ENCODE peak calls at places on chromosomes 16 and 17, in eight cellular contexts. One of them, this sample, is unnamed.

GRCh38 chr17:62576382-62576781 is 51.1 kb upstream of the MRC2 start:
- DNase-seq in brain microvascular endothelial cell: no peak
- DNase-seq in right atrium auricular region: no peak
- DNase-seq in BE2C: no peak
- DNase-seq in body of pancreas: no peak
- DNase-seq in mammary epithelial cell: no peak
- DNase-seq in IMR-90: no peak
- DNase-seq in psoas muscle: no peak
- DNase-seq in this sample: no peak

GRCh38 chr17:17691468-17692263 is 10.4 kb downstream of the RAI1 start:
- DNase-seq in right atrium auricular region: no peak
- DNase-seq in mammary epithelial cell: no peak
- DNase-seq in BE2C: peak; percentile 77
- DNase-seq in IMR-90: no peak
- DNase-seq in brain microvascular endothelial cell: no peak
- DNase-seq in body of pancreas: no peak
- DNase-seq in psoas muscle: no peak
- DNase-seq in this sample: no peak

GRCh38 chr16:1832831-1833454 is 5.9 kb downstream of the FAHD1 start:
- DNase-seq in brain microvascular endothelial cell: no peak
- DNase-seq in BE2C: no peak
- DNase-seq in IMR-90: no peak
- DNase-seq in mammary epithelial cell: peak; percentile 54
- DNase-seq in psoas muscle: no peak
- DNase-seq in right atrium auricular region: no peak
- DNase-seq in body of pancreas: no peak
- DNase-seq in this sample: peak; percentile 90

GRCh38 chr17:12664894-12665262 is 812 bp upstream of the MYOCD start:
- DNase-seq in right atrium auricular region: no peak
- DNase-seq in psoas muscle: no peak
- DNase-seq in body of pancreas: no peak
- DNase-seq in IMR-90: no peak
- DNase-seq in BE2C: no peak
- DNase-seq in brain microvascular endothelial cell: no peak
- DNase-seq in mammary epithelial cell: no peak
- DNase-seq in this sample: no peak

GRCh38 chr16:30004424-30004776 is 6.4 kb downstream of the DOC2A start:
- DNase-seq in BE2C: peak; percentile 50
- DNase-seq in psoas muscle: no peak
- DNase-seq in body of pancreas: no peak
- DNase-seq in brain microvascular endothelial cell: no peak
- DNase-seq in right atrium auricular region: no peak
- DNase-seq in mammary epithelial cell: no peak
- DNase-seq in IMR-90: no peak
- DNase-seq in this sample: no peak

GRCh38 chr17:61248399-61248798 is 151.2 kb upstream of the TBX2 start:
- DNase-seq in psoas muscle: no peak
- DNase-seq in body of pancreas: peak; percentile 60
- DNase-seq in IMR-90: peak; percentile 55
- DNase-seq in right atrium auricular region: no peak
- DNase-seq in BE2C: no peak
- DNase-seq in brain microvascular endothelial cell: no peak
- DNase-seq in mammary epithelial cell: no peak
- DNase-seq in this sample: no peak

GRCh38 chr17:80247561-80247960 is 13.1 kb upstream of the RNF213 start:
- DNase-seq in IMR-90: no peak
- DNase-seq in right atrium auricular region: no peak
- DNase-seq in mammary epithelial cell: no peak
- DNase-seq in brain microvascular endothelial cell: no peak
- DNase-seq in psoas muscle: no peak
- DNase-seq in body of pancreas: no peak
- DNase-seq in BE2C: no peak
- DNase-seq in this sample: no peak

GRCh38 chr16:84804326-84804725 is 15.5 kb upstream of the CRISPLD2 start:
- DNase-seq in BE2C: no peak
- DNase-seq in psoas muscle: no peak
- DNase-seq in right atrium auricular region: no peak
- DNase-seq in body of pancreas: no peak
- DNase-seq in IMR-90: no peak
- DNase-seq in brain microvascular endothelial cell: no peak
- DNase-seq in mammary epithelial cell: no peak
- DNase-seq in this sample: no peak

GRCh38 chr16:84446086-84446485 is 58.4 kb downstream of the MEAK7 start:
- DNase-seq in body of pancreas: no peak
- DNase-seq in BE2C: no peak
- DNase-seq in psoas muscle: no peak
- DNase-seq in mammary epithelial cell: no peak
- DNase-seq in brain microvascular endothelial cell: no peak
- DNase-seq in IMR-90: peak; percentile 28
- DNase-seq in right atrium auricular region: no peak
- DNase-seq in this sample: peak; percentile 37

GRCh38 chr16:48609453-48610023 is 442 bp downstream of the N4BP1 start:
- DNase-seq in mammary epithelial cell: peak; percentile 50
- DNase-seq in brain microvascular endothelial cell: peak; percentile 18
- DNase-seq in body of pancreas: peak; percentile 75
- DNase-seq in psoas muscle: peak; percentile 67
- DNase-seq in BE2C: peak; percentile 77
- DNase-seq in right atrium auricular region: no peak
- DNase-seq in IMR-90: peak; percentile 54
- DNase-seq in this sample: peak; percentile 14

GRCh38 chr16:81035975-81036750 is 521 bp downstream of the ATMIN start:
- DNase-seq in psoas muscle: peak; percentile 34
- DNase-seq in mammary epithelial cell: peak; percentile 23
- DNase-seq in BE2C: peak; percentile 37
- DNase-seq in brain microvascular endothelial cell: peak; percentile 6
- DNase-seq in body of pancreas: peak; percentile 33
- DNase-seq in IMR-90: peak; percentile 11
- DNase-seq in right atrium auricular region: no peak
- DNase-seq in this sample: peak; percentile 10

GRCh38 chr17:57091186-57091618 is 6.2 kb downstream of the AKAP1 start:
- DNase-seq in psoas muscle: peak; percentile 77
- DNase-seq in BE2C: no peak
- DNase-seq in mammary epithelial cell: no peak
- DNase-seq in body of pancreas: peak; percentile 76
- DNase-seq in brain microvascular endothelial cell: no peak
- DNase-seq in right atrium auricular region: peak; percentile 77
- DNase-seq in IMR-90: no peak
- DNase-seq in this sample: no peak

GRCh38 chr16:51762081-51762995 is 611.3 kb upstream of the SALL1 start:
- DNase-seq in brain microvascular endothelial cell: peak; percentile 43
- DNase-seq in psoas muscle: peak; percentile 54
- DNase-seq in IMR-90: peak; percentile 70
- DNase-seq in mammary epithelial cell: peak; percentile 49
- DNase-seq in right atrium auricular region: peak; percentile 62
- DNase-seq in body of pancreas: peak; percentile 84
- DNase-seq in BE2C: peak; percentile 86
- DNase-seq in this sample: peak; percentile 43

GRCh38 chr16:54931041-54931756 is 534 bp downstream of the IRX5 start:
- DNase-seq in BE2C: peak; percentile 64
- DNase-seq in body of pancreas: peak; percentile 31
- DNase-seq in IMR-90: no peak
- DNase-seq in mammary epithelial cell: peak; percentile 44
- DNase-seq in brain microvascular endothelial cell: no peak
- DNase-seq in right atrium auricular region: no peak
- DNase-seq in psoas muscle: peak; percentile 24
- DNase-seq in this sample: no peak

GRCh38 chr17:5619088-5619740 is 34.9 kb upstream of the NLRP1 start:
- DNase-seq in body of pancreas: no peak
- DNase-seq in IMR-90: no peak
- DNase-seq in right atrium auricular region: no peak
- DNase-seq in brain microvascular endothelial cell: no peak
- DNase-seq in psoas muscle: no peak
- DNase-seq in BE2C: peak; percentile 5
- DNase-seq in mammary epithelial cell: no peak
- DNase-seq in this sample: no peak

GRCh38 chr17:4304417-4305027 is 40.7 kb upstream of the ANKFY1 start:
- DNase-seq in psoas muscle: no peak
- DNase-seq in BE2C: peak; percentile 48
- DNase-seq in body of pancreas: peak; percentile 47
- DNase-seq in right atrium auricular region: no peak
- DNase-seq in mammary epithelial cell: peak; percentile 35
- DNase-seq in brain microvascular endothelial cell: peak; percentile 49
- DNase-seq in IMR-90: peak; percentile 31
- DNase-seq in this sample: peak; percentile 28

GRCh38 chr17:82896071-82897000 is 56.5 kb upstream of the ZNF750 start:
- DNase-seq in mammary epithelial cell: no peak
- DNase-seq in brain microvascular endothelial cell: no peak
- DNase-seq in right atrium auricular region: no peak
- DNase-seq in psoas muscle: no peak
- DNase-seq in BE2C: no peak
- DNase-seq in IMR-90: no peak
- DNase-seq in body of pancreas: no peak
- DNase-seq in this sample: no peak

GRCh38 chr17:41008811-41009210 is at the start of gene KRTAP3-1:
- DNase-seq in right atrium auricular region: no peak
- DNase-seq in BE2C: no peak
- DNase-seq in psoas muscle: no peak
- DNase-seq in mammary epithelial cell: no peak
- DNase-seq in brain microvascular endothelial cell: no peak
- DNase-seq in body of pancreas: no peak
- DNase-seq in IMR-90: no peak
- DNase-seq in this sample: no peak

DNA sequence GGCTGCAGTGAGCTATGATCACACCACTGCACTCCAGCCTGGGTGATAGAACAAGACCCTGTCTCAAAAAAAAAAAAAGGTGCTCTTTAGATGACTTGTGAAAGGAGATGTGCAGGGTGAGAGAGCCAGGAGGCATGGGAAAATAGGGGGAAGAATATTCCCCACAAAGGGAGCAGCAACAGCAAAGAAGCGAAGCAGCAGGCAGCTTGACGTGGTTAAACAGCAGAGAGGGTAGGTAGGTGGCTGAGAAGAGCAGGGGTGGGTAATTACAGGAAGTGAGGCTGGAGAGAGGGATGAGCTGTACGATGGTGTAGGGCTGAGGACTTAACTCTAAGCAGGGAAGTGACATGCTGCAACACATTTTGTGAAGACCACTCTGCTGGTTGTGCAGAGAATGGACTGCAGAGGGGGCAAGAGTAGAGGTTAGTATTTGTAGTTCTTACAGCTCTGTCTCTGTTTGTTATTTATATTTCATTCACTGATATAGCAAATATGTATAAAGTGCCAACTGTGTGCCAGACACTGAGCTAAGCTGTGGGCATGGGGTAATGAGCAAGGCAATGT is 1.6 kb downstream of the HEATR3 start:
- DNase-seq in mammary epithelial cell: peak; percentile 16
- DNase-seq in psoas muscle: no peak
- DNase-seq in IMR-90: peak; percentile 74
- DNase-seq in body of pancreas: no peak
- DNase-seq in brain microvascular endothelial cell: peak; percentile 60
- DNase-seq in right atrium auricular region: no peak
- DNase-seq in BE2C: peak; percentile 56
- DNase-seq in this sample: peak; percentile 40
- TF ChIP-seq CTCF in mammary epithelial cell: peak; percentile 38
- TF ChIP-seq CTCF in psoas muscle: peak; percentile 27
- TF ChIP-seq CTCF in IMR-90: peak; percentile 65
- TF ChIP-seq CTCF in body of pancreas: no peak
- TF ChIP-seq CTCF in brain microvascular endothelial cell: peak; percentile 77
- TF ChIP-seq CTCF in right atrium auricular region: no peak
- TF ChIP-seq CTCF in BE2C: peak; percentile 71
- TF ChIP-seq CTCF in this sample: peak; percentile 44

DNA sequence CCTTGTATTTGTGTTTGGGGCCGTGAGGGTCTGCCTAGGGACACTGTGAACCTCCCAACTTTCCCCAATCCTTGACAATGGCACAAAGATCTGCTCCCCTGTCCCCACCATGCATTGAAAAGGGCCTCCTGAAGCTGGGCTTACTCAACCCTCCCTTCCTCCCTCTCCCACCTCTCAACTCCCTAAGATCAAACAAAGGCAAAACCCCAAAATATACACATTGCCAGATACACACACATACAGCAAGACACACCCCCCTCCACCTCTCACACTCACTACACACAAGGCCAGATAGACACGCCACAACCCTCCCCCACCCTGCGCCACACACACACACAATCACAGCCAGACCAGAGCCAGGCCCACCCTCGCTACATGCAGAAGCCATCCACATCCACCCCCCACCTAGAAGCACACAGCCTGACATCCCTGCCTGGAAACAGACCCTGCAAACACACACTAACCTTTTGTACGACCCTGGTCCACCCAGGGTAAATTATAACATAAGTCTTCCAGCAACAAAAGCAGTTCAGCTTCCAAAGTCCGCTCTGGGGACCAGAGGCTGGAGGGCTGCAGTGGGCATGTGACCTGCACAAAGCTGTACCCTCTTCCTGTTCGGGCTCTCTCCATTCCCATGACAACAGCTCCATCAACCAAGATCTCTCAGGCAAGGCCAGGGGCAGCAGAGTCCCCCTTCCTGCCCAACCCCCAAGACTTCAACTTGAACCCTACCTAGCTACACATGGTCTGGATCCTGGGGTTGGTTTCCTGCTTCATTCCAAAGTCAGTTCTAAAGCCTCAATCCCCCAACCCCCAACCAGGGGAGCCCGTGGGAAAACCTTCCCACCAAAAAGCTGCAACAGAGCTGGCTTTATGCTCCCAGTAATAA is 1.9 kb downstream of the PCGF2 start:
- DNase-seq in right atrium auricular region: no peak
- DNase-seq in mammary epithelial cell: no peak
- DNase-seq in IMR-90: no peak
- DNase-seq in brain microvascular endothelial cell: no peak
- DNase-seq in psoas muscle: no peak
- DNase-seq in body of pancreas: no peak
- DNase-seq in BE2C: no peak
- DNase-seq in this sample: no peak
- H3K4me3 ChIP-seq in right atrium auricular region: peak overlapping the region; percentile 95
- H3K4me3 ChIP-seq in mammary epithelial cell: peak overlapping the region; percentile 88
- H3K4me3 ChIP-seq in IMR-90: peak overlapping the region; percentile 91
- H3K4me3 ChIP-seq in brain microvascular endothelial cell: peak overlapping the region; percentile 99
- H3K4me3 ChIP-seq in psoas muscle: peak overlapping the region; percentile 66
- H3K4me3 ChIP-seq in body of pancreas: no peak overlapping the region
- H3K4me3 ChIP-seq in BE2C: peak overlapping the region; percentile 96
- H3K4me3 ChIP-seq in this sample: peak overlapping the region; percentile 89

DNA sequence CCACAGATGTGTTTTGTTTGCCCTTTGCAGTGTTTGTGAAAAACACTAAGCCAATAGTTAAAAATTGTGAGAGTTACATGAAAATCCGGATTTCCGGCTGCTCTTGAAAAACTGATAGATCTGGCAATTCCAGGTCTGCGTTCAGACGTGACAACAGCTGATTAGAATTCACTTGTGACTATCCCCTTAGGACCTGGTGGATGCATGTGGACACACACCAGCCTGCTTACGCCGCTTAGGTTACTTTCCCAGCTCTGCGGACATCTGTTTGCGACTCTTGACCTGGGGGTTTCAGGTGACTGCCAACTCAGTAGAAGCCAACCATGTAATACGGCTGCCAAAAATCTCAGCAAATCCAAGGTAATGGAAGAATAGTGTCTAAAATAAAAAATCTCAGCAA is 24.3 kb downstream of the VPS53 start:
- DNase-seq in mammary epithelial cell: no peak
- DNase-seq in right atrium auricular region: no peak
- DNase-seq in BE2C: no peak
- DNase-seq in IMR-90: no peak
- DNase-seq in psoas muscle: no peak
- DNase-seq in brain microvascular endothelial cell: no peak
- DNase-seq in body of pancreas: no peak
- DNase-seq in this sample: no peak
- H3K36me3 ChIP-seq in mammary epithelial cell: peaks cover 11% of the 10 kb centered on the region
- H3K36me3 ChIP-seq in right atrium auricular region: peaks cover 30% of the 10 kb centered on the region
- H3K36me3 ChIP-seq in BE2C: no peaks in the 10 kb centered on the region
- H3K36me3 ChIP-seq in IMR-90: peaks cover 17% of the 10 kb centered on the region
- H3K36me3 ChIP-seq in psoas muscle: peaks cover 87% of the 10 kb centered on the region
- H3K36me3 ChIP-seq in brain microvascular endothelial cell: peaks cover 16% of the 10 kb centered on the region
- H3K36me3 ChIP-seq in body of pancreas: no peaks in the 10 kb centered on the region
- H3K36me3 ChIP-seq in this sample: peaks cover 12% of the 10 kb centered on the region

GRCh38 chr16:12535535-12536411 is 267.9 kb downstream of the CPPED1 start:
- DNase-seq in right atrium auricular region: no peak
- DNase-seq in psoas muscle: no peak
- DNase-seq in IMR-90: no peak
- DNase-seq in brain microvascular endothelial cell: peak; percentile 2
- DNase-seq in body of pancreas: no peak
- DNase-seq in mammary epithelial cell: no peak
- DNase-seq in BE2C: no peak
- DNase-seq in this sample: no peak
- TF ChIP-seq CTCF in right atrium auricular region: no peak
- TF ChIP-seq CTCF in psoas muscle: no peak
- TF ChIP-seq CTCF in IMR-90: no peak
- TF ChIP-seq CTCF in brain microvascular endothelial cell: no peak
- TF ChIP-seq CTCF in body of pancreas: no peak
- TF ChIP-seq CTCF in mammary epithelial cell: no peak
- TF ChIP-seq CTCF in BE2C: no peak
- TF ChIP-seq CTCF in this sample: no peak

This sample was measured in bronchial epithelial cell.